ENCODE peak calls at places on chromosomes 3 and 15, in six cellular contexts. One of them, this sample, is unnamed.
A peak's percentile ranks its signal among the peaks of the same experiment; 100 is the strongest.

GRCh38 chr15:40092416-40093223 is 16.1 kb downstream of the BMF start:
- DNase-seq in sciatic nerve: peak; percentile 79
- DNase-seq in left colon: peak; percentile 85
- DNase-seq in left cardiac atrium: peak; percentile 61
- DNase-seq in astrocyte of the spinal cord: peak; percentile 84
- DNase-seq in retina: peak; percentile 44
- DNase-seq in this sample: no peak

GRCh38 chr3:50519471-50520089 is 16.1 kb upstream of the CACNA2D2 start:
- DNase-seq in left cardiac atrium: peak; percentile 54
- DNase-seq in astrocyte of the spinal cord: peak; percentile 25
- DNase-seq in left colon: peak; percentile 56
- DNase-seq in sciatic nerve: peak; percentile 77
- DNase-seq in retina: peak; percentile 75
- DNase-seq in this sample: peak; percentile 42

GRCh38 chr15:69838951-69839350 is 258.8 kb downstream of the TLE3 start:
- DNase-seq in left cardiac atrium: no peak
- DNase-seq in left colon: no peak
- DNase-seq in retina: no peak
- DNase-seq in astrocyte of the spinal cord: no peak
- DNase-seq in sciatic nerve: no peak
- DNase-seq in this sample: no peak

GRCh38 chr15:54820811-54821210 is 375.9 kb downstream of the RSL24D1 start:
- DNase-seq in left cardiac atrium: no peak
- DNase-seq in astrocyte of the spinal cord: no peak
- DNase-seq in left colon: no peak
- DNase-seq in sciatic nerve: no peak
- DNase-seq in retina: no peak
- DNase-seq in this sample: no peak

GRCh38 chr3:44993471-44994205 is 17.6 kb downstream of the EXOSC7 start:
- DNase-seq in astrocyte of the spinal cord: peak; percentile 69
- DNase-seq in left cardiac atrium: no peak
- DNase-seq in retina: no peak
- DNase-seq in left colon: no peak
- DNase-seq in sciatic nerve: no peak
- DNase-seq in this sample: no peak

GRCh38 chr3:46974421-46975227 is 1.9 kb downstream of the CCDC12 start:
- DNase-seq in sciatic nerve: no peak
- DNase-seq in retina: no peak
- DNase-seq in left colon: no peak
- DNase-seq in astrocyte of the spinal cord: no peak
- DNase-seq in left cardiac atrium: no peak
- DNase-seq in this sample: no peak

GRCh38 chr15:60660290-60661051 is 181.5 kb upstream of the ICE2 start:
- DNase-seq in sciatic nerve: no peak
- DNase-seq in left colon: no peak
- DNase-seq in retina: no peak
- DNase-seq in astrocyte of the spinal cord: peak; percentile 69
- DNase-seq in left cardiac atrium: peak; percentile 42
- DNase-seq in this sample: no peak

GRCh38 chr3:171056528-171056927 is 30.0 kb upstream of the SLC2A2 start:
- DNase-seq in astrocyte of the spinal cord: peak; percentile 12
- DNase-seq in sciatic nerve: no peak
- DNase-seq in retina: no peak
- DNase-seq in left cardiac atrium: no peak
- DNase-seq in left colon: no peak
- DNase-seq in this sample: no peak

GRCh38 chr3:183265713-183266417 is 12.8 kb downstream of the B3GNT5 start:
- DNase-seq in retina: peak; percentile 63
- DNase-seq in astrocyte of the spinal cord: peak; percentile 93
- DNase-seq in left colon: peak; percentile 89
- DNase-seq in left cardiac atrium: no peak
- DNase-seq in sciatic nerve: no peak
- DNase-seq in this sample: peak; percentile 97

GRCh38 chr3:174062923-174063322 is 665.4 kb downstream of the NLGN1 start:
- DNase-seq in left cardiac atrium: no peak
- DNase-seq in sciatic nerve: no peak
- DNase-seq in astrocyte of the spinal cord: peak; percentile 13
- DNase-seq in left colon: no peak
- DNase-seq in retina: no peak
- DNase-seq in this sample: no peak

GRCh38 chr15:56959318-56959648 is 40.8 kb downstream of the TCF12 start:
- DNase-seq in sciatic nerve: no peak
- DNase-seq in retina: no peak
- DNase-seq in astrocyte of the spinal cord: no peak
- DNase-seq in left cardiac atrium: no peak
- DNase-seq in left colon: no peak
- DNase-seq in this sample: no peak

GRCh38 chr3:70185661-70186060 is 126.8 kb downstream of the MDFIC2 start:
- DNase-seq in retina: no peak
- DNase-seq in sciatic nerve: no peak
- DNase-seq in left cardiac atrium: no peak
- DNase-seq in astrocyte of the spinal cord: no peak
- DNase-seq in left colon: no peak
- DNase-seq in this sample: no peak

GRCh38 chr15:100318880-100319279 is 22.9 kb downstream of the ADAMTS17 start:
- DNase-seq in left cardiac atrium: no peak
- DNase-seq in astrocyte of the spinal cord: no peak
- DNase-seq in sciatic nerve: no peak
- DNase-seq in retina: no peak
- DNase-seq in left colon: no peak
- DNase-seq in this sample: no peak